ENCODE peak calls at places on chromosome 6, in four cellular contexts. M is T-helper 2 cell; H is spleen; A is activated CD4-positive, alpha-beta T cell treated with anti-CD3 and anti-CD28 coated beads for 1 hour. C is an unnamed sample.

GRCh38 chr6:158853072-158853871 is 34.1 kb upstream of the EZR start:
- DNase-seq in M (peak), H (peak), A (peak), C (peak)

GRCh38 chr6:168956884-168957730 is 296.5 kb downstream of the THBS2 start:
- DNase-seq in M (no peak), H (peak), A (no peak), C (peak)

GRCh38 chr6:56714273-56714672 is 71.6 kb upstream of the DST start:
- DNase-seq in M (no peak), H (no peak), A (no peak), C (no peak)

GRCh38 chr6:143108278-143108677 is 47.6 kb downstream of the AIG1 start:
- DNase-seq in M (no peak), H (no peak), A (no peak), C (peak)

GRCh38 chr6:17700421-17701416 is 6.0 kb downstream of the NUP153 start:
- DNase-seq in M (no peak), H (no peak), A (no peak), C (no peak)

GRCh38 chr6:165446331-165446730 is 136.9 kb upstream of the C6orf118 start:
- DNase-seq in M (no peak), H (no peak), A (no peak), C (no peak)

GRCh38 chr6:40986364-40986763 is 52.7 kb downstream of the UNC5CL start:
- DNase-seq in M (no peak), H (no peak), A (no peak), C (no peak)

GRCh38 chr6:36755435-36756348 is 58.1 kb downstream of the RAB44 start:
- DNase-seq in M (peak), H (no peak), A (peak), C (no peak)

GRCh38 chr6:14088600-14089168 is 28.9 kb upstream of the CD83 start:
- DNase-seq in M (no peak), H (no peak), A (no peak), C (no peak)

GRCh38 chr6:158654498-158654897 is 4.6 kb downstream of the SYTL3 start:
- DNase-seq in M (no peak), H (peak), A (no peak), C (peak)

GRCh38 chr6:153595903-153596302 is 443.1 kb upstream of the OPRM1 start:
- DNase-seq in M (no peak), H (no peak), A (no peak), C (no peak)

GRCh38 chr6:170459451-170459850 is 93.7 kb downstream of the PSMB1 start:
- DNase-seq in M (no peak), H (peak), A (no peak), C (no peak)

GRCh38 chr6:28657756-28658465 is 132.2 kb downstream of the GPX5 start:
- DNase-seq in M (no peak), H (no peak), A (no peak), C (peak)

GRCh38 chr6:144683216-144684070 is 398.3 kb downstream of the UTRN start:
- DNase-seq in M (no peak), H (no peak), A (no peak), C (no peak)

GRCh38 chr6:56693246-56693607 is 50.5 kb upstream of the DST start:
- DNase-seq in M (no peak), H (peak), A (no peak), C (peak)